ENCODE peak calls at places on chromosomes 2 and 18, in six cellular contexts. One of them, this sample, is unnamed.

GRCh38 chr2:37917281-37918228 is 7.5 kb upstream of the RMDN2 start:
- DNase-seq in KBM-7: no peak
- DNase-seq in stimulated activated naive CD8-positive, alpha-beta T cell treated with anti-CD3 and anti-CD28 coated beads, Interleukin-15, Interleukin-2, amounts not matched to agents 100 U/mL and 50 U/mL, for 24 hours: no peak
- DNase-seq in caudate nucleus: no peak
- DNase-seq in GM12891: no peak
- DNase-seq in colonic mucosa: no peak
- DNase-seq in this sample: no peak

GRCh38 chr2:144642106-144642505 is 122.2 kb upstream of the ZEB2 start:
- DNase-seq in colonic mucosa: no peak
- DNase-seq in KBM-7: no peak
- DNase-seq in GM12891: no peak
- DNase-seq in stimulated activated naive CD8-positive, alpha-beta T cell treated with anti-CD3 and anti-CD28 coated beads, Interleukin-15, Interleukin-2, amounts not matched to agents 100 U/mL and 50 U/mL, for 24 hours: no peak
- DNase-seq in caudate nucleus: no peak
- DNase-seq in this sample: no peak

GRCh38 chr18:31634331-31634713 is 42.6 kb downstream of the TTR start:
- DNase-seq in stimulated activated naive CD8-positive, alpha-beta T cell treated with anti-CD3 and anti-CD28 coated beads, Interleukin-15, Interleukin-2, amounts not matched to agents 100 U/mL and 50 U/mL, for 24 hours: no peak
- DNase-seq in KBM-7: no peak
- DNase-seq in caudate nucleus: no peak
- DNase-seq in GM12891: no peak
- DNase-seq in colonic mucosa: no peak
- DNase-seq in this sample: no peak

GRCh38 chr2:241598487-241598886 is 38.5 kb downstream of the THAP4 start:
- DNase-seq in KBM-7: no peak
- DNase-seq in colonic mucosa: no peak
- DNase-seq in GM12891: no peak
- DNase-seq in stimulated activated naive CD8-positive, alpha-beta T cell treated with anti-CD3 and anti-CD28 coated beads, Interleukin-15, Interleukin-2, amounts not matched to agents 100 U/mL and 50 U/mL, for 24 hours: no peak
- DNase-seq in caudate nucleus: no peak
- DNase-seq in this sample: no peak

GRCh38 chr2:25851740-25852503 is 26.4 kb downstream of the ASXL2 start:
- DNase-seq in GM12891: peak; percentile 15
- DNase-seq in colonic mucosa: peak; percentile 29
- DNase-seq in KBM-7: peak; percentile 91
- DNase-seq in caudate nucleus: peak; percentile 5
- DNase-seq in stimulated activated naive CD8-positive, alpha-beta T cell treated with anti-CD3 and anti-CD28 coated beads, Interleukin-15, Interleukin-2, amounts not matched to agents 100 U/mL and 50 U/mL, for 24 hours: peak; percentile 40
- DNase-seq in this sample: no peak

GRCh38 chr18:13026583-13027270 is 35.6 kb downstream of the CEP192 start:
- DNase-seq in colonic mucosa: no peak
- DNase-seq in GM12891: no peak
- DNase-seq in caudate nucleus: no peak
- DNase-seq in KBM-7: no peak
- DNase-seq in stimulated activated naive CD8-positive, alpha-beta T cell treated with anti-CD3 and anti-CD28 coated beads, Interleukin-15, Interleukin-2, amounts not matched to agents 100 U/mL and 50 U/mL, for 24 hours: no peak
- DNase-seq in this sample: no peak

GRCh38 chr2:85534875-85535274 is 4.1 kb upstream of the MAT2A start:
- DNase-seq in stimulated activated naive CD8-positive, alpha-beta T cell treated with anti-CD3 and anti-CD28 coated beads, Interleukin-15, Interleukin-2, amounts not matched to agents 100 U/mL and 50 U/mL, for 24 hours: no peak
- DNase-seq in KBM-7: no peak
- DNase-seq in colonic mucosa: no peak
- DNase-seq in caudate nucleus: no peak
- DNase-seq in GM12891: no peak
- DNase-seq in this sample: no peak

GRCh38 chr2:108034843-108035242 is 48.5 kb downstream of the SLC5A7 start:
- DNase-seq in caudate nucleus: no peak
- DNase-seq in stimulated activated naive CD8-positive, alpha-beta T cell treated with anti-CD3 and anti-CD28 coated beads, Interleukin-15, Interleukin-2, amounts not matched to agents 100 U/mL and 50 U/mL, for 24 hours: no peak
- DNase-seq in KBM-7: no peak
- DNase-seq in GM12891: no peak
- DNase-seq in colonic mucosa: no peak
- DNase-seq in this sample: no peak

GRCh38 chr18:59021500-59021899 is 118.2 kb upstream of the SEC11C start:
- DNase-seq in KBM-7: no peak
- DNase-seq in caudate nucleus: no peak
- DNase-seq in stimulated activated naive CD8-positive, alpha-beta T cell treated with anti-CD3 and anti-CD28 coated beads, Interleukin-15, Interleukin-2, amounts not matched to agents 100 U/mL and 50 U/mL, for 24 hours: no peak
- DNase-seq in GM12891: no peak
- DNase-seq in colonic mucosa: no peak
- DNase-seq in this sample: peak; percentile 64

GRCh38 chr18:2910751-2911425 is 64.1 kb downstream of the EMILIN2 start:
- DNase-seq in stimulated activated naive CD8-positive, alpha-beta T cell treated with anti-CD3 and anti-CD28 coated beads, Interleukin-15, Interleukin-2, amounts not matched to agents 100 U/mL and 50 U/mL, for 24 hours: no peak
- DNase-seq in GM12891: no peak
- DNase-seq in caudate nucleus: no peak
- DNase-seq in colonic mucosa: no peak
- DNase-seq in KBM-7: no peak
- DNase-seq in this sample: no peak

GRCh38 chr18:57819671-57820460 is 16.8 kb upstream of the ATP8B1 start:
- DNase-seq in KBM-7: no peak
- DNase-seq in stimulated activated naive CD8-positive, alpha-beta T cell treated with anti-CD3 and anti-CD28 coated beads, Interleukin-15, Interleukin-2, amounts not matched to agents 100 U/mL and 50 U/mL, for 24 hours: peak; percentile 8
- DNase-seq in GM12891: no peak
- DNase-seq in caudate nucleus: no peak
- DNase-seq in colonic mucosa: peak; percentile 89
- DNase-seq in this sample: peak; percentile 87

GRCh38 chr2:153047220-153047619 is 328.8 kb downstream of the ARL6IP6 start:
- DNase-seq in KBM-7: no peak
- DNase-seq in colonic mucosa: no peak
- DNase-seq in caudate nucleus: no peak
- DNase-seq in stimulated activated naive CD8-positive, alpha-beta T cell treated with anti-CD3 and anti-CD28 coated beads, Interleukin-15, Interleukin-2, amounts not matched to agents 100 U/mL and 50 U/mL, for 24 hours: no peak
- DNase-seq in GM12891: no peak
- DNase-seq in this sample: no peak

GRCh38 chr2:50491541-50492114 is 540.3 kb downstream of the NRXN1 start:
- DNase-seq in caudate nucleus: peak; percentile 26
- DNase-seq in colonic mucosa: no peak
- DNase-seq in KBM-7: peak; percentile 15
- DNase-seq in stimulated activated naive CD8-positive, alpha-beta T cell treated with anti-CD3 and anti-CD28 coated beads, Interleukin-15, Interleukin-2, amounts not matched to agents 100 U/mL and 50 U/mL, for 24 hours: peak; percentile 5
- DNase-seq in GM12891: no peak
- DNase-seq in this sample: no peak

GRCh38 chr2:183359867-183360266 is 235.6 kb downstream of the NUP35 start:
- DNase-seq in GM12891: no peak
- DNase-seq in caudate nucleus: no peak
- DNase-seq in KBM-7: no peak
- DNase-seq in stimulated activated naive CD8-positive, alpha-beta T cell treated with anti-CD3 and anti-CD28 coated beads, Interleukin-15, Interleukin-2, amounts not matched to agents 100 U/mL and 50 U/mL, for 24 hours: no peak
- DNase-seq in colonic mucosa: no peak
- DNase-seq in this sample: no peak

GRCh38 chr2:99656938-99657337 is 167.1 kb upstream of the REV1 start:
- DNase-seq in colonic mucosa: no peak
- DNase-seq in KBM-7: no peak
- DNase-seq in caudate nucleus: no peak
- DNase-seq in stimulated activated naive CD8-positive, alpha-beta T cell treated with anti-CD3 and anti-CD28 coated beads, Interleukin-15, Interleukin-2, amounts not matched to agents 100 U/mL and 50 U/mL, for 24 hours: no peak
- DNase-seq in GM12891: no peak
- DNase-seq in this sample: no peak

GRCh38 chr2:71339685-71340084 is 8.1 kb downstream of the ZNF638 start:
- DNase-seq in stimulated activated naive CD8-positive, alpha-beta T cell treated with anti-CD3 and anti-CD28 coated beads, Interleukin-15, Interleukin-2, amounts not matched to agents 100 U/mL and 50 U/mL, for 24 hours: no peak
- DNase-seq in GM12891: no peak
- DNase-seq in caudate nucleus: no peak
- DNase-seq in KBM-7: no peak
- DNase-seq in colonic mucosa: no peak
- DNase-seq in this sample: no peak